ENCODE peak calls at places on chromosome 18, in five cellular contexts. Y is neural progenitor cell, Q is HCT116, F is MM.1S, J is SK-N-SH. M is an unnamed sample.

GRCh38 chr18:75433098-75433497 is 5.6 kb upstream of the SMIM21 start:
- DNase-seq in Y (peak), Q (no peak), F (no peak), J (no peak), M (no peak)

GRCh38 chr18:48994044-48994651 is 43.4 kb upstream of the SMAD7 start:
- DNase-seq in Y (no peak), Q (no peak), F (no peak), J (no peak), M (peak)

GRCh38 chr18:27467073-27467472 is 282.0 kb upstream of the CHST9 start:
- DNase-seq in Y (no peak), Q (no peak), F (no peak), J (no peak), M (no peak)

GRCh38 chr18:25799221-25799620 is 291.2 kb downstream of the SS18 start:
- DNase-seq in Y (no peak), Q (no peak), F (no peak), J (no peak), M (no peak)

GRCh38 chr18:1133541-1133940 is 228.9 kb downstream of the ADCYAP1 start:
- DNase-seq in Y (peak), Q (no peak), F (no peak), J (no peak), M (no peak)

GRCh38 chr18:28398491-28398890 is 221.6 kb upstream of the CDH2 start:
- DNase-seq in Y (no peak), Q (no peak), F (no peak), J (no peak), M (no peak)

GRCh38 chr18:60981651-60982050 is 351.6 kb upstream of the CDH20 start:
- DNase-seq in Y (no peak), Q (no peak), F (no peak), J (no peak), M (no peak)

GRCh38 chr18:8253943-8254342 is 355.3 kb upstream of the RAB12 start:
- DNase-seq in Y (no peak), Q (no peak), F (no peak), J (peak), M (no peak)

GRCh38 chr18:44537521-44537920 is 143.2 kb upstream of the SETBP1 start:
- DNase-seq in Y (no peak), Q (no peak), F (no peak), J (peak), M (peak)

GRCh38 chr18:41128545-41128944 is 826.5 kb upstream of the PIK3C3 start:
- DNase-seq in Y (no peak), Q (no peak), F (no peak), J (no peak), M (peak)

GRCh38 chr18:43830905-43831304 is 553.6 kb upstream of the SYT4 start:
- DNase-seq in Y (no peak), Q (no peak), F (no peak), J (no peak), M (no peak)

GRCh38 chr18:2980607-2980923 is 32.4 kb downstream of the LPIN2 start:
- DNase-seq in Y (no peak), Q (no peak), F (no peak), J (no peak), M (no peak)
- H3K9ac ChIP-seq in Y (no peak), Q (no peak), F (no peak), J (peak), M (peak)

GRCh38 chr18:6874316-6874715 is 144.8 kb downstream of the ARHGAP28 start:
- DNase-seq in Y (no peak), Q (no peak), F (no peak), J (no peak), M (peak)
- TF ChIP-seq CTCF in Y (no peak), Q (no peak), F (no peak), J (peak), M (peak)

GRCh38 chr18:9638886-9639285 is 24.5 kb upstream of the PPP4R1 start:
- DNase-seq in Y (no peak), Q (no peak), F (no peak), J (no peak), M (peak)
- TF ChIP-seq EZH2phosphoT487 in Y (no peak), Q (no peak), F (no peak), J (no peak), M (no peak)

DNA sequence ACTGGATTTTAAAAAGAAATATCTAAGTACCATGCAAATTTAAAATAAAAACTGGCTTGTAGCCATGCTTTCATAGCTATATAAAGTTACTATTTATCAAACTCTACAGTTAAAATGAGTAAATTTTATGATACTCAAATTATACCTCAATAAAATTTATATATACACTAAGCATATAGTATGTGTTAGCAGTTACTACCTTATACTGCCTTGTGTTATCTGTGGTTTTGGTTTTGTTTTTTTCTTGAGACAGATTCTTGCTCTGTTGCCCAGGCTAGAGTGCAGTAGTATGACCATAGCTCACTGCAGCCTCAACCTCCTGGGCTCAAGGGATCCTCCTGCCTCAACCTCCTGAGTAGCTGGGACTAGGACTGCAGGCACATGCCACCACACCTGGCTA is 342.1 kb downstream of the KIAA1328 start:
- DNase-seq in Y (no peak), Q (no peak), F (no peak), J (no peak), M (no peak)
- H3K9ac ChIP-seq in Y (no peak), Q (no peak), F (no peak), J (no peak), M (no peak)

DNA sequence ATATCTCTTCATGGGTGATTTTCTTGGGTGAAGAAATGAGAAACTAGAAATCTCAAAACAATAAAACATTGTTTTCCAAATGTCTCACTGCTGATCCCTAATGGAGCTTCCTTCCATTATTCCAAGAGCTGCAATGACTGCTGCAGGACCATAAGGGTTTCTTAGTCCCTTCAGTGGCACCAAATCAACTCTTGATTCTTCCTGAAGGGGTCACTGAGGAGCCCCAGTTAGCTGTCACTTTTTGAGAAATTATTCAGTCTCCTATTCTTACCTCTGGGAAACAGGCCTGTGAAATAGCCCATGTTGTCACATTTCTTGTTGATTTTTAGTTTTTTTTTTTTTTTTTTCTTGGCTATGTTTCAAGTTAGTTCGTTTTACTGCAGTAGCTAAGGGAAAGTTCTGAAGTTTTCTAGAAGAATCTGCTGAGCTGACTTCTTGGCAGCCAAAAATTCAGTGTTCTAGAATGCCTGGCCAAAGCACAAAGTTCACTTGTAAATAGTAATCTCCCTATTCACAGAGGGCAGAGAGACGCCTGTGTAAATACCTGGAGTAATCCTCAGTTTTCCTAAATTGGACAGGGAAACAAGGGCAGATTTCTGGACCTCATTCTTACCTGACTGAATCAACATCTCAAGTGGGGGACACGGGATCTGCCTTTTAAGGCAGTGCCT is 480.0 kb downstream of the RIT2 start:
- DNase-seq in Y (peak), Q (no peak), F (no peak), J (peak), M (no peak)
- TF ChIP-seq CTCF in Y (peak), Q (no peak), F (no peak), J (peak), M (no peak)

GRCh38 chr18:47931707-47932103 is 1.2 kb upstream of the SMAD2 start:
- DNase-seq in Y (peak), Q (no peak), F (peak), J (peak), M (no peak)
- TF ChIP-seq EZH2phosphoT487 in Y (no peak), Q (no peak), F (no peak), J (no peak), M (no peak)

DNA sequence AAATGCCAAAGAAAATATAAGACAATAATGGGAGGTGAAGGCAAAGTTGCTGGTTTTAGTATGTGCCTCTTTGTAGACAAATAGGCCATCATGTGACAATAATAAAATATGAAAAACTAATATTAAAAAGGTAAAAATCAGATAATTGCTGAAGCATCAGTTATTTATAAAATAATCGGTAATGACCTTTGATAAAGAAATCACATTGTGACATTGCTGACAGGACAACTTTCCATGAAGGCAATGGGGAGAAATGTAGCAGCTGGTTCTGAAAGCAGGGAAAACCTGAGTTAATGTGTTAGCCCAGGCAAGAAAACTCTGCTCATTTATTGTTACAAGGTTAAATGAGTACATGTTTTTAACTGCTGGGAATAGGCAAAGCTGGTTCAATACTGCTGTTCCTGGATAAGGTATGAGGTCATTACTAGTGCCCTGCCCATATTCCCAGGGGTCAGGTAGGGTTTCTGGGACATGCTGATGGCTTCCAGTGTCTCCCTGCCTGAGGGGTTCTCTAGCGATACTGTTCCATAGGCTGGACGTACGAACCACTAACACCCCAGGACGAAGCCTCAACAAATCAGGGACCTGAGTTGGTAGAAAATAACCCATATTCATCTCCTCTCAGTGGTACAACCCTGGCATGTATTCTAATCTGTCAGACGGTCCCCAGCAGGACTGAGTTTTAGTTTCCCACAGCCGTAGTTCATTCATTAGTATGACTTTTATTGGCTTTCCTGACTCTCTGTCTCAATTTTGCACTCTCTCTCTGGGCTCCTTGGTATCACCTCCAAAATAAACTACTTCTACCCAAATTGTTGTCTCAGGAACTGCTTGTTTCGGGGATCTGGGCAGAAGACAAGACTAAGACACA is 355.9 kb downstream of the TXNL1 start:
- DNase-seq in Y (no peak), Q (no peak), F (no peak), J (no peak), M (no peak)
- H3K9ac ChIP-seq in Y (no peak), Q (no peak), F (no peak), J (no peak), M (no peak)

DNA sequence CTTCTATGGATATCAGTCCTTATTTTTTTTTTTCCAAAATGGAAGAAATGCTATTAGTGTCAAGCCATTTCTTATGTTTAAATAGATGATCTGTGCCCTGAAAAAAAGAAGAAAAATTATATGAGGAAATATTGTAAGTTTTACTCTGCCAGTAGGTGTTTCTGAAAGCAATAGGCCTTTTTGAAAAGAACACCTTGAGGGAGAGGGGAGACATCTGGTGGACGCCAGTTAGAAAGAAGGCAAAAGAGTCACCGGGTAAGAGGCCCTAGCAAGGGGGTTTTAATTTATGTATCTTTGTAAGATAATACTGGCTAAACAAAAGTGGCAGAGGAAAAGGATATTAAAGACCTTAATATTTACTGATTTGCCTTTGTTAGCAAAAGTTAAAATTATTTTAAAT is 56.1 kb downstream of the DYNAP start:
- DNase-seq in Y (peak), Q (peak), F (peak), J (peak), M (peak)
- TF ChIP-seq CTCF in Y (peak), Q (peak), F (peak), J (peak), M (peak)

GRCh38 chr18:76985951-76986236 is 146.7 kb downstream of the MBP start:
- DNase-seq in Y (no peak), Q (no peak), F (no peak), J (no peak), M (no peak)
- TF ChIP-seq EZH2phosphoT487 in Y (no peak), Q (no peak), F (no peak), J (no peak), M (no peak)

M was measured in PC-3.